ENCODE peak calls at places on chromosomes 5 and 9, in eight cellular contexts. One of them, this sample, is unnamed.

GRCh38 chr5:96037128-96037527 is 75.5 kb upstream of the ELL2 start:
- DNase-seq in CD4-positive, alpha-beta T cell: no peak
- DNase-seq in ecto neural progenitor cell: no peak
- DNase-seq in stimulated activated naive B cell treated with anti-CD40 and anti-IgM and Interleukin-4, amounts not matched to agents 10 μg/mL and 1 μg/mL and 100 μg/mL, for 72 hours: no peak
- DNase-seq in RCC 7860: no peak
- DNase-seq in HS-5: no peak
- DNase-seq in aorta: no peak
- DNase-seq in adrenal gland: no peak
- DNase-seq in this sample: no peak

GRCh38 chr9:91580136-91580535 is 156.5 kb upstream of the NFIL3 start:
- DNase-seq in CD4-positive, alpha-beta T cell: no peak
- DNase-seq in ecto neural progenitor cell: no peak
- DNase-seq in stimulated activated naive B cell treated with anti-CD40 and anti-IgM and Interleukin-4, amounts not matched to agents 10 μg/mL and 1 μg/mL and 100 μg/mL, for 72 hours: no peak
- DNase-seq in RCC 7860: peak
- DNase-seq in HS-5: no peak
- DNase-seq in aorta: no peak
- DNase-seq in adrenal gland: no peak
- DNase-seq in this sample: no peak

GRCh38 chr5:102959055-102959454 is 160.9 kb downstream of the GIN1 start:
- DNase-seq in CD4-positive, alpha-beta T cell: no peak
- DNase-seq in ecto neural progenitor cell: no peak
- DNase-seq in stimulated activated naive B cell treated with anti-CD40 and anti-IgM and Interleukin-4, amounts not matched to agents 10 μg/mL and 1 μg/mL and 100 μg/mL, for 72 hours: no peak
- DNase-seq in RCC 7860: peak
- DNase-seq in HS-5: peak
- DNase-seq in aorta: no peak
- DNase-seq in adrenal gland: no peak
- DNase-seq in this sample: peak

GRCh38 chr9:84121991-84122523 is 141.5 kb downstream of the RMI1 start:
- DNase-seq in CD4-positive, alpha-beta T cell: no peak
- DNase-seq in ecto neural progenitor cell: no peak
- DNase-seq in stimulated activated naive B cell treated with anti-CD40 and anti-IgM and Interleukin-4, amounts not matched to agents 10 μg/mL and 1 μg/mL and 100 μg/mL, for 72 hours: no peak
- DNase-seq in RCC 7860: no peak
- DNase-seq in HS-5: no peak
- DNase-seq in aorta: no peak
- DNase-seq in adrenal gland: no peak
- DNase-seq in this sample: peak

GRCh38 chr5:160039810-160040470 is 31.0 kb downstream of the TTC1 start:
- DNase-seq in CD4-positive, alpha-beta T cell: no peak
- DNase-seq in ecto neural progenitor cell: no peak
- DNase-seq in stimulated activated naive B cell treated with anti-CD40 and anti-IgM and Interleukin-4, amounts not matched to agents 10 μg/mL and 1 μg/mL and 100 μg/mL, for 72 hours: no peak
- DNase-seq in RCC 7860: no peak
- DNase-seq in HS-5: no peak
- DNase-seq in aorta: no peak
- DNase-seq in adrenal gland: no peak
- DNase-seq in this sample: no peak

GRCh38 chr9:123997665-123998277 is 13.8 kb upstream of the LHX2 start:
- DNase-seq in CD4-positive, alpha-beta T cell: no peak
- DNase-seq in ecto neural progenitor cell: peak
- DNase-seq in stimulated activated naive B cell treated with anti-CD40 and anti-IgM and Interleukin-4, amounts not matched to agents 10 μg/mL and 1 μg/mL and 100 μg/mL, for 72 hours: peak
- DNase-seq in RCC 7860: no peak
- DNase-seq in HS-5: no peak
- DNase-seq in aorta: peak
- DNase-seq in adrenal gland: peak
- DNase-seq in this sample: no peak

GRCh38 chr5:79507251-79508205 is 6.4 kb downstream of the HOMER1 start:
- DNase-seq in CD4-positive, alpha-beta T cell: no peak
- DNase-seq in ecto neural progenitor cell: no peak
- DNase-seq in stimulated activated naive B cell treated with anti-CD40 and anti-IgM and Interleukin-4, amounts not matched to agents 10 μg/mL and 1 μg/mL and 100 μg/mL, for 72 hours: no peak
- DNase-seq in RCC 7860: no peak
- DNase-seq in HS-5: no peak
- DNase-seq in aorta: no peak
- DNase-seq in adrenal gland: no peak
- DNase-seq in this sample: no peak

GRCh38 chr9:21434202-21435014 is 5.8 kb upstream of the IFNA1 start:
- DNase-seq in CD4-positive, alpha-beta T cell: peak
- DNase-seq in ecto neural progenitor cell: no peak
- DNase-seq in stimulated activated naive B cell treated with anti-CD40 and anti-IgM and Interleukin-4, amounts not matched to agents 10 μg/mL and 1 μg/mL and 100 μg/mL, for 72 hours: peak
- DNase-seq in RCC 7860: peak
- DNase-seq in HS-5: peak
- DNase-seq in aorta: no peak
- DNase-seq in adrenal gland: peak
- DNase-seq in this sample: peak

GRCh38 chr9:92763721-92764380 is 782 bp downstream of the BICD2 start:
- DNase-seq in CD4-positive, alpha-beta T cell: no peak
- DNase-seq in ecto neural progenitor cell: peak
- DNase-seq in stimulated activated naive B cell treated with anti-CD40 and anti-IgM and Interleukin-4, amounts not matched to agents 10 μg/mL and 1 μg/mL and 100 μg/mL, for 72 hours: no peak
- DNase-seq in RCC 7860: no peak
- DNase-seq in HS-5: no peak
- DNase-seq in aorta: peak
- DNase-seq in adrenal gland: peak
- DNase-seq in this sample: no peak

GRCh38 chr5:175895701-175896102 is 24.3 kb downstream of the CPLX2 start:
- DNase-seq in CD4-positive, alpha-beta T cell: peak
- DNase-seq in ecto neural progenitor cell: peak
- DNase-seq in stimulated activated naive B cell treated with anti-CD40 and anti-IgM and Interleukin-4, amounts not matched to agents 10 μg/mL and 1 μg/mL and 100 μg/mL, for 72 hours: peak
- DNase-seq in RCC 7860: no peak
- DNase-seq in HS-5: no peak
- DNase-seq in aorta: no peak
- DNase-seq in adrenal gland: no peak
- DNase-seq in this sample: no peak

GRCh38 chr9:33245341-33245740 is 5.4 kb downstream of the SPINK4 start:
- DNase-seq in CD4-positive, alpha-beta T cell: no peak
- DNase-seq in ecto neural progenitor cell: no peak
- DNase-seq in stimulated activated naive B cell treated with anti-CD40 and anti-IgM and Interleukin-4, amounts not matched to agents 10 μg/mL and 1 μg/mL and 100 μg/mL, for 72 hours: no peak
- DNase-seq in RCC 7860: no peak
- DNase-seq in HS-5: no peak
- DNase-seq in aorta: no peak
- DNase-seq in adrenal gland: no peak
- DNase-seq in this sample: no peak

GRCh38 chr5:9498541-9499497 is 47.1 kb downstream of the SEMA5A start:
- DNase-seq in CD4-positive, alpha-beta T cell: no peak
- DNase-seq in ecto neural progenitor cell: no peak
- DNase-seq in stimulated activated naive B cell treated with anti-CD40 and anti-IgM and Interleukin-4, amounts not matched to agents 10 μg/mL and 1 μg/mL and 100 μg/mL, for 72 hours: no peak
- DNase-seq in RCC 7860: peak
- DNase-seq in HS-5: no peak
- DNase-seq in aorta: no peak
- DNase-seq in adrenal gland: no peak
- DNase-seq in this sample: no peak

GRCh38 chr9:100019541-100019940 is 79.3 kb downstream of the ERP44 start:
- DNase-seq in CD4-positive, alpha-beta T cell: no peak
- DNase-seq in ecto neural progenitor cell: no peak
- DNase-seq in stimulated activated naive B cell treated with anti-CD40 and anti-IgM and Interleukin-4, amounts not matched to agents 10 μg/mL and 1 μg/mL and 100 μg/mL, for 72 hours: no peak
- DNase-seq in RCC 7860: no peak
- DNase-seq in HS-5: no peak
- DNase-seq in aorta: no peak
- DNase-seq in adrenal gland: no peak
- DNase-seq in this sample: no peak